ENCODE peak calls at places on chromosomes 6 and 20, in ten cellular contexts. D, V, P, B, Z, Q, R, W, O and G are unnamed samples.

GRCh38 chr20:54397292-54398155 is 77.9 kb upstream of the DOK5 start:
- DNase-seq in D (no peak), V (no peak), P (no peak), B (no peak), Z (no peak), Q (no peak), R (no peak), W (peak), O (no peak), G (no peak)

GRCh38 chr6:142842423-142843261 is 102.3 kb downstream of the HIVEP2 start:
- DNase-seq in D (no peak), V (no peak), P (no peak), B (no peak), Z (no peak), Q (peak), R (no peak), W (peak), O (no peak), G (no peak)

GRCh38 chr6:128848169-128848935 is 34.6 kb upstream of the LAMA2 start:
- DNase-seq in D (no peak), V (no peak), P (no peak), B (no peak), Z (no peak), Q (no peak), R (no peak), W (no peak), O (no peak), G (no peak)

GRCh38 chr6:136921521-136921935 is 573 bp upstream of the SLC35D3 start:
- DNase-seq in D (no peak), V (no peak), P (peak), B (no peak), Z (peak), Q (peak), R (peak), W (no peak), O (peak), G (no peak)

GRCh38 chr6:137246801-137247202 is 27.6 kb upstream of the IFNGR1 start:
- DNase-seq in D (no peak), V (no peak), P (no peak), B (no peak), Z (no peak), Q (no peak), R (no peak), W (peak), O (no peak), G (no peak)

GRCh38 chr20:18224968-18225568 is 63.3 kb upstream of the ZNF133 start:
- DNase-seq in D (no peak), V (no peak), P (peak), B (no peak), Z (peak), Q (peak), R (peak), W (no peak), O (no peak), G (peak)

GRCh38 chr20:64166712-64167615 is 2.7 kb downstream of the MYT1 start:
- DNase-seq in D (no peak), V (no peak), P (no peak), B (no peak), Z (peak), Q (no peak), R (no peak), W (no peak), O (no peak), G (no peak)

GRCh38 chr6:19705606-19706005 is 131.6 kb upstream of the ID4 start:
- DNase-seq in D (no peak), V (no peak), P (no peak), B (no peak), Z (no peak), Q (peak), R (no peak), W (no peak), O (no peak), G (no peak)

GRCh38 chr6:118980063-118980462 is 45.1 kb upstream of the MCM9 start:
- DNase-seq in D (no peak), V (no peak), P (no peak), B (no peak), Z (no peak), Q (peak), R (no peak), W (no peak), O (no peak), G (no peak)